ENCODE peak calls at places on chromosome 3, in ten cellular contexts. One of them, this sample, is unnamed.

GRCh38 chr3:30308131-30308530 is 298.3 kb upstream of the TGFBR2 start:
- DNase-seq in right cardiac atrium: no peak
- DNase-seq in activated naive CD4-positive, alpha-beta T cell: no peak
- DNase-seq in activated gamma-delta T cell: no peak
- DNase-seq in pancreas: no peak
- DNase-seq in T-helper 1 cell: no peak
- DNase-seq in coronary artery: no peak
- DNase-seq in occipital lobe: no peak
- DNase-seq in A172: no peak
- DNase-seq in fibroblast of the aortic adventitia: peak; percentile 75
- DNase-seq in this sample: no peak

GRCh38 chr3:193830791-193831191 is 237.8 kb downstream of the OPA1 start:
- DNase-seq in T-helper 1 cell: no peak
- DNase-seq in A172: no peak
- DNase-seq in activated gamma-delta T cell: no peak
- DNase-seq in occipital lobe: no peak
- DNase-seq in right cardiac atrium: no peak
- DNase-seq in coronary artery: no peak
- DNase-seq in activated naive CD4-positive, alpha-beta T cell: no peak
- DNase-seq in fibroblast of the aortic adventitia: no peak
- DNase-seq in pancreas: no peak
- DNase-seq in this sample: no peak

GRCh38 chr3:41173926-41174702 is 25.2 kb upstream of the CTNNB1 start:
- DNase-seq in right cardiac atrium: no peak
- DNase-seq in coronary artery: no peak
- DNase-seq in activated gamma-delta T cell: no peak
- DNase-seq in T-helper 1 cell: no peak
- DNase-seq in pancreas: no peak
- DNase-seq in occipital lobe: no peak
- DNase-seq in activated naive CD4-positive, alpha-beta T cell: no peak
- DNase-seq in fibroblast of the aortic adventitia: no peak
- DNase-seq in A172: no peak
- DNase-seq in this sample: no peak

GRCh38 chr3:12471228-12471627 is 13.1 kb upstream of the TSEN2 start:
- DNase-seq in coronary artery: no peak
- DNase-seq in right cardiac atrium: no peak
- DNase-seq in T-helper 1 cell: no peak
- DNase-seq in activated gamma-delta T cell: no peak
- DNase-seq in occipital lobe: no peak
- DNase-seq in A172: peak; percentile 95
- DNase-seq in fibroblast of the aortic adventitia: no peak
- DNase-seq in activated naive CD4-positive, alpha-beta T cell: no peak
- DNase-seq in pancreas: no peak
- DNase-seq in this sample: no peak

GRCh38 chr3:29281265-29282228 is 676 bp downstream of the RBMS3 start:
- DNase-seq in coronary artery: no peak
- DNase-seq in activated naive CD4-positive, alpha-beta T cell: no peak
- DNase-seq in pancreas: no peak
- DNase-seq in occipital lobe: no peak
- DNase-seq in fibroblast of the aortic adventitia: peak; percentile 63
- DNase-seq in activated gamma-delta T cell: no peak
- DNase-seq in right cardiac atrium: peak; percentile 51
- DNase-seq in T-helper 1 cell: no peak
- DNase-seq in A172: peak; percentile 57
- DNase-seq in this sample: no peak

GRCh38 chr3:10495003-10495402 is 10.4 kb downstream of the ATP2B2 start:
- DNase-seq in coronary artery: no peak
- DNase-seq in activated gamma-delta T cell: no peak
- DNase-seq in pancreas: peak; percentile 81
- DNase-seq in right cardiac atrium: no peak
- DNase-seq in activated naive CD4-positive, alpha-beta T cell: no peak
- DNase-seq in T-helper 1 cell: no peak
- DNase-seq in occipital lobe: no peak
- DNase-seq in fibroblast of the aortic adventitia: peak; percentile 15
- DNase-seq in A172: peak; percentile 86
- DNase-seq in this sample: no peak

GRCh38 chr3:55485208-55485791 is 1.8 kb downstream of the WNT5A start:
- DNase-seq in T-helper 1 cell: no peak
- DNase-seq in activated gamma-delta T cell: no peak
- DNase-seq in coronary artery: no peak
- DNase-seq in A172: peak; percentile 72
- DNase-seq in activated naive CD4-positive, alpha-beta T cell: no peak
- DNase-seq in occipital lobe: peak; percentile 59
- DNase-seq in right cardiac atrium: peak; percentile 92
- DNase-seq in pancreas: peak; percentile 82
- DNase-seq in fibroblast of the aortic adventitia: peak; percentile 87
- DNase-seq in this sample: no peak

GRCh38 chr3:37387462-37387861 is 213.1 kb upstream of the LRRFIP2 start:
- DNase-seq in A172: no peak
- DNase-seq in activated gamma-delta T cell: no peak
- DNase-seq in coronary artery: no peak
- DNase-seq in occipital lobe: no peak
- DNase-seq in right cardiac atrium: no peak
- DNase-seq in fibroblast of the aortic adventitia: no peak
- DNase-seq in T-helper 1 cell: no peak
- DNase-seq in activated naive CD4-positive, alpha-beta T cell: no peak
- DNase-seq in pancreas: no peak
- DNase-seq in this sample: no peak

GRCh38 chr3:16865335-16865734 is 19.4 kb upstream of the PLCL2 start:
- DNase-seq in right cardiac atrium: no peak
- DNase-seq in pancreas: no peak
- DNase-seq in A172: no peak
- DNase-seq in activated gamma-delta T cell: no peak
- DNase-seq in coronary artery: no peak
- DNase-seq in fibroblast of the aortic adventitia: no peak
- DNase-seq in T-helper 1 cell: no peak
- DNase-seq in activated naive CD4-positive, alpha-beta T cell: no peak
- DNase-seq in occipital lobe: no peak
- DNase-seq in this sample: no peak

GRCh38 chr3:64220161-64220560 is 5.1 kb downstream of the PRICKLE2 start:
- DNase-seq in occipital lobe: no peak
- DNase-seq in A172: peak; percentile 48
- DNase-seq in pancreas: no peak
- DNase-seq in activated gamma-delta T cell: no peak
- DNase-seq in T-helper 1 cell: no peak
- DNase-seq in right cardiac atrium: no peak
- DNase-seq in fibroblast of the aortic adventitia: peak; percentile 91
- DNase-seq in activated naive CD4-positive, alpha-beta T cell: no peak
- DNase-seq in coronary artery: no peak
- DNase-seq in this sample: no peak

GRCh38 chr3:144294659-144295538 is 323.3 kb downstream of the DIPK2A start:
- DNase-seq in coronary artery: no peak
- DNase-seq in fibroblast of the aortic adventitia: no peak
- DNase-seq in activated gamma-delta T cell: no peak
- DNase-seq in right cardiac atrium: no peak
- DNase-seq in A172: no peak
- DNase-seq in T-helper 1 cell: no peak
- DNase-seq in pancreas: no peak
- DNase-seq in activated naive CD4-positive, alpha-beta T cell: no peak
- DNase-seq in occipital lobe: no peak
- DNase-seq in this sample: no peak

GRCh38 chr3:79268422-79268821 is 499.4 kb downstream of the ROBO1 start:
- DNase-seq in A172: no peak
- DNase-seq in right cardiac atrium: no peak
- DNase-seq in activated naive CD4-positive, alpha-beta T cell: no peak
- DNase-seq in pancreas: no peak
- DNase-seq in occipital lobe: no peak
- DNase-seq in activated gamma-delta T cell: no peak
- DNase-seq in T-helper 1 cell: no peak
- DNase-seq in fibroblast of the aortic adventitia: no peak
- DNase-seq in coronary artery: no peak
- DNase-seq in this sample: no peak

GRCh38 chr3:119681279-119681678 is 4.1 kb upstream of the COX17 start:
- DNase-seq in fibroblast of the aortic adventitia: peak; percentile 82
- DNase-seq in occipital lobe: no peak
- DNase-seq in A172: peak; percentile 29
- DNase-seq in T-helper 1 cell: no peak
- DNase-seq in pancreas: no peak
- DNase-seq in activated naive CD4-positive, alpha-beta T cell: no peak
- DNase-seq in activated gamma-delta T cell: no peak
- DNase-seq in right cardiac atrium: no peak
- DNase-seq in coronary artery: no peak
- DNase-seq in this sample: no peak